ENCODE peak calls at places on chromosomes 13 and 19, in seven cellular contexts. M is caudate nucleus; V is CD4-positive, alpha-beta T cell; P is lower leg skin; A is NB4; O is activated CD8-positive, alpha-beta memory T cell treated with anti-CD3 and anti-CD28 coated beads, Interleukin-2, amount 50 U/mL, for 4 hours; T is lung. X is an unnamed sample.

GRCh38 chr13:96474158-96474606 is 384.3 kb downstream of the HS6ST3 start:
- DNase-seq in A (no peak), M (no peak), V (no peak), O (no peak), P (no peak), T (no peak), X (no peak)

GRCh38 chr13:51807041-51807440 is 3.1 kb upstream of the DHRS12 start:
- DNase-seq in A (no peak), M (no peak), O (no peak), T (no peak), P (no peak), V (no peak), X (no peak)

GRCh38 chr19:29837448-29837961 is 25.7 kb downstream of the CCNE1 start:
- DNase-seq in P (no peak), M (no peak), T (no peak), V (no peak), A (no peak), O (peak; percentile 28), X (no peak)

GRCh38 chr19:571127-571974 is 1.0 kb upstream of the BSG start:
- DNase-seq in A (peak; percentile 81), V (peak; percentile 46), M (no peak), T (peak; percentile 60), P (no peak), O (peak; percentile 40), X (peak; percentile 87)

GRCh38 chr13:24022568-24022967 is 125.3 kb upstream of the C1QTNF9B start:
- DNase-seq in T (no peak), V (no peak), O (no peak), M (no peak), A (no peak), P (no peak), X (no peak)

GRCh38 chr19:51407631-51408131 is 9.8 kb downstream of the SIGLEC10 start:
- DNase-seq in V (no peak), A (peak; percentile 83), P (no peak), M (no peak), O (peak; percentile 34), T (no peak), X (peak; percentile 51)

GRCh38 chr13:43433691-43434121 is 353.1 kb downstream of the ENOX1 start:
- DNase-seq in P (no peak), A (no peak), T (no peak), M (no peak), V (no peak), O (no peak), X (no peak)

GRCh38 chr13:40483601-40484000 is 182.8 kb downstream of the FOXO1 start:
- DNase-seq in T (no peak), V (no peak), P (peak; percentile 74), A (no peak), O (no peak), M (no peak), X (no peak)

GRCh38 chr13:97627566-97627965 is 193.6 kb downstream of the RAP2A start:
- DNase-seq in M (no peak), V (no peak), T (no peak), P (no peak), A (no peak), O (no peak), X (no peak)

GRCh38 chr19:6587093-6587820 is 3.7 kb downstream of the CD70 start:
- DNase-seq in P (peak; percentile 88), T (no peak), O (no peak), M (no peak), A (no peak), V (no peak), X (no peak)

GRCh38 chr13:100597253-100597652 is 8.7 kb upstream of the GGACT start:
- DNase-seq in A (no peak), T (no peak), P (no peak), O (no peak), M (no peak), V (no peak), X (no peak)

GRCh38 chr13:46595136-46595917 is 42.4 kb downstream of the LRCH1 start:
- DNase-seq in O (no peak), T (no peak), M (no peak), A (peak; percentile 40), P (no peak), V (no peak), X (no peak)

GRCh38 chr19:45638930-45639729 is at the start of gene EML2:
- DNase-seq in O (peak; percentile 52), V (peak; percentile 38), M (no peak), A (peak; percentile 47), T (peak; percentile 47), P (peak; percentile 91), X (peak; percentile 93)

GRCh38 chr19:55581828-55582223 is 1.2 kb upstream of the ZNF579 start:
- DNase-seq in M (no peak), O (no peak), T (no peak), A (no peak), P (no peak), V (no peak), X (no peak)

GRCh38 chr19:10503002-10503789 is at the start of gene KEAP1:
- DNase-seq in A (peak; percentile 89), M (no peak), P (peak; percentile 90), T (peak; percentile 41), O (no peak), V (no peak), X (no peak)

GRCh38 chr19:11115895-11116446 is 26.7 kb downstream of the LDLR start:
- DNase-seq in A (no peak), P (no peak), O (no peak), T (no peak), M (no peak), V (no peak), X (no peak)

GRCh38 chr13:30696278-30697176 is 38.8 kb upstream of the ALOX5AP start:
- DNase-seq in V (no peak), M (no peak), O (no peak), T (peak; percentile 45), A (peak; percentile 85), P (no peak), X (peak; percentile 80)

GRCh38 chr19:50419580-50420035 is 870 bp downstream of the SPIB start:
- DNase-seq in O (no peak), P (no peak), V (no peak), M (no peak), A (peak; percentile 47), T (no peak), X (no peak)

GRCh38 chr19:33659835-33660234 is 38.1 kb downstream of the CHST8 start:
- DNase-seq in P (peak; percentile 34), M (no peak), T (no peak), A (no peak), O (no peak), V (no peak), X (no peak)

X was measured in spleen.